ENCODE peak calls at places on chromosome 20, in seven cellular contexts. W is RWPE2, B is NCI-H1092 treated with DMSO at 0.1 percent for 48 hours, N is brain microvascular endothelial cell, K is ovary, M is hippocampal formation, H is Right ventricle myocardium superior. J is an unnamed sample.

GRCh38 chr20:13913517-13913916 is 76.9 kb downstream of the SEL1L2 start:
- DNase-seq in N (no peak), K (no peak), M (no peak), W (no peak), H (no peak), B (no peak), J (no peak)

GRCh38 chr20:34774431-34774830 is 51.0 kb downstream of the NCOA6 start:
- DNase-seq in B (no peak), M (no peak), W (no peak), H (no peak), N (no peak), K (no peak), J (no peak)

GRCh38 chr20:6142348-6142993 is 19.6 kb upstream of the FERMT1 start:
- DNase-seq in H (no peak), K (no peak), W (no peak), M (peak; percentile 60), N (peak; percentile 59), B (peak; percentile 75), J (peak; percentile 55)

GRCh38 chr20:6006603-6006949 is 47.3 kb downstream of the LRRN4 start:
- DNase-seq in B (peak; percentile 26), K (no peak), M (no peak), N (no peak), W (no peak), H (no peak), J (peak; percentile 19)

GRCh38 chr20:10033905-10034304 is 882 bp upstream of the ANKEF1 start:
- DNase-seq in N (no peak), K (no peak), H (no peak), B (no peak), M (no peak), W (no peak), J (no peak)

GRCh38 chr20:11748436-11748835 is 169.3 kb upstream of the BTBD3 start:
- DNase-seq in H (no peak), B (no peak), N (no peak), W (no peak), K (no peak), M (no peak), J (no peak)

GRCh38 chr20:50380697-50381040 is 129.5 kb upstream of the PTPN1 start:
- DNase-seq in B (peak; percentile 14), M (no peak), K (peak; percentile 63), N (peak; percentile 16), H (peak; percentile 62), W (peak; percentile 78), J (no peak)

GRCh38 chr20:41138527-41139226 is 1.3 kb downstream of the PLCG1 start:
- DNase-seq in B (no peak), M (no peak), N (no peak), H (no peak), W (peak; percentile 80), K (peak; percentile 33), J (peak; percentile 40)

GRCh38 chr20:651713-652610 is 1.0 kb downstream of the SRXN1 start:
- DNase-seq in M (no peak), H (peak; percentile 40), B (no peak), N (no peak), W (no peak), K (no peak), J (no peak)

GRCh38 chr20:16639027-16639941 is 66.0 kb upstream of the KIF16B start:
- DNase-seq in H (no peak), B (no peak), W (no peak), M (no peak), N (no peak), K (no peak), J (peak; percentile 70)

GRCh38 chr20:36547186-36548005 is 6.1 kb downstream of the MYL9 start:
- DNase-seq in K (no peak), N (no peak), M (no peak), W (no peak), H (no peak), B (no peak), J (no peak)

GRCh38 chr20:47952165-47952564 is 166.9 kb upstream of the SULF2 start:
- DNase-seq in K (no peak), M (no peak), H (no peak), N (no peak), W (no peak), B (no peak), J (peak; percentile 14)

GRCh38 chr20:48721324-48722001 is 106.3 kb downstream of the PREX1 start:
- DNase-seq in M (no peak), K (no peak), B (no peak), H (no peak), W (peak; percentile 71), N (no peak), J (no peak)

GRCh38 chr20:1322511-1323245 is 6.3 kb downstream of the SDCBP2 start:
- DNase-seq in N (peak; percentile 87), W (peak; percentile 78), B (no peak), K (peak; percentile 51), H (no peak), M (no peak), J (no peak)

GRCh38 chr20:62433655-62434054 is 6.3 kb upstream of the RBBP8NL start:
- DNase-seq in M (no peak), N (no peak), B (no peak), H (peak; percentile 70), K (no peak), W (no peak), J (no peak)

GRCh38 chr20:60718743-60719142 is 533.3 kb upstream of the CDH4 start:
- DNase-seq in H (no peak), W (no peak), M (no peak), K (no peak), B (no peak), N (no peak), J (peak; percentile 68)

GRCh38 chr20:35279040-35279439 is 1.1 kb upstream of the MMP24OS start:
- DNase-seq in H (no peak), N (no peak), W (peak; percentile 98), M (no peak), K (no peak), B (no peak), J (no peak)

GRCh38 chr20:49635171-49635570 is 67.2 kb upstream of the PTGIS start:
- DNase-seq in W (no peak), N (no peak), B (no peak), K (peak; percentile 85), M (no peak), H (peak; percentile 69), J (no peak)

GRCh38 chr20:18657575-18657974 is 69.7 kb downstream of the DTD1 start:
- DNase-seq in W (no peak), M (no peak), H (no peak), B (no peak), N (peak; percentile 79), K (no peak), J (no peak)

GRCh38 chr20:43937586-43937985 is 22.9 kb downstream of the TOX2 start:
- DNase-seq in N (no peak), K (no peak), H (no peak), M (no peak), B (no peak), W (no peak), J (no peak)

GRCh38 chr20:45997187-45997586 is 11.5 kb upstream of the MMP9 start:
- DNase-seq in K (no peak), M (no peak), B (no peak), W (peak; percentile 14), H (no peak), N (no peak), J (no peak)

GRCh38 chr20:63823691-63824311 is 7.3 kb downstream of the ZBTB46 start:
- DNase-seq in H (no peak), K (no peak), N (no peak), W (peak; percentile 74), B (no peak), M (no peak), J (no peak)

GRCh38 chr20:3734111-3734843 is 1.8 kb downstream of the HSPA12B start:
- DNase-seq in W (no peak), N (no peak), H (peak; percentile 61), B (no peak), M (no peak), K (no peak), J (no peak)

GRCh38 chr20:45890077-45890996 is 671 bp downstream of the NEURL2 start:
- DNase-seq in M (no peak), H (peak; percentile 90), K (peak; percentile 89), W (peak; percentile 89), N (peak; percentile 83), B (peak; percentile 80), J (peak; percentile 90)

GRCh38 chr20:19661717-19662637 is 96.1 kb upstream of the RIN2 start:
- DNase-seq in K (peak; percentile 63), W (no peak), B (peak; percentile 81), N (peak; percentile 71), M (peak; percentile 78), H (peak; percentile 62), J (peak; percentile 74)

GRCh38 chr20:33034901-33035492 is 3.5 kb downstream of the BPIFB6 start:
- DNase-seq in W (no peak), N (no peak), B (no peak), K (no peak), H (no peak), M (no peak), J (no peak)

GRCh38 chr20:53336892-53337291 is 256.7 kb downstream of the ZNF217 start:
- DNase-seq in M (no peak), N (no peak), W (no peak), B (no peak), H (no peak), K (no peak), J (no peak)

J was measured in mesendoderm.